ENCODE peak calls at places on chromosome 3, in ten cellular contexts. C is AG08396; O is B cell; P is GM23338; D is dermis blood vessel endothelial cell; Y is neuronal stem cell; A is hippocampal formation; G is activated T-helper 1 cell treated with anti-CD3 and anti-CD28 coated beads, Interleukin-12 subunit alpha, Interleukin-12 subunit beta, Interleukin-2, Interleukin-4 antibody, amounts not matched to agents 30 ng/mL and 10 ng/mL and 1 ng/mL, durations not matched to agents 14 hours and 24 hours and 36 hours; U is NCI-H2227 treated with DMSO at 0.1 percent for 48 hours; K is NCI-H345. S is an unnamed sample.

GRCh38 chr3:58078610-58079009 is 70.4 kb downstream of the FLNB start:
- DNase-seq in C (no peak), O (no peak), P (no peak), D (no peak), Y (no peak), A (no peak), G (no peak), U (no peak), K (no peak), S (no peak)

GRCh38 chr3:195727596-195728195 is 6.9 kb downstream of the MUC20 start:
- DNase-seq in C (no peak), O (no peak), P (no peak), D (no peak), Y (no peak), A (no peak), G (no peak), U (no peak), K (no peak), S (no peak)

GRCh38 chr3:188296761-188297689 is 143.1 kb downstream of the LPP start:
- DNase-seq in C (no peak), O (peak), P (no peak), D (peak), Y (no peak), A (no peak), G (no peak), U (no peak), K (no peak), S (no peak)

GRCh38 chr3:82055792-82056191 is 294.3 kb upstream of the GBE1 start:
- DNase-seq in C (no peak), O (no peak), P (no peak), D (peak), Y (no peak), A (no peak), G (no peak), U (no peak), K (no peak), S (no peak)

GRCh38 chr3:177144922-177145321 is 52.4 kb downstream of the TBL1XR1 start:
- DNase-seq in C (no peak), O (peak), P (no peak), D (peak), Y (no peak), A (no peak), G (peak), U (no peak), K (no peak), S (no peak)

GRCh38 chr3:72661115-72661457 is 187.2 kb downstream of the SHQ1 start:
- DNase-seq in C (peak), O (no peak), P (no peak), D (peak), Y (no peak), A (no peak), G (no peak), U (no peak), K (peak), S (no peak)

GRCh38 chr3:64612082-64612860 is 75.5 kb downstream of the ADAMTS9 start:
- DNase-seq in C (peak), O (no peak), P (no peak), D (no peak), Y (no peak), A (no peak), G (no peak), U (peak), K (no peak), S (no peak)

GRCh38 chr3:181568248-181568647 is 143.5 kb upstream of the SOX2 start:
- DNase-seq in C (no peak), O (no peak), P (no peak), D (no peak), Y (no peak), A (no peak), G (no peak), U (no peak), K (no peak), S (no peak)

GRCh38 chr3:158991146-158991705 is 189.4 kb downstream of the MFSD1 start:
- DNase-seq in C (no peak), O (no peak), P (peak), D (no peak), Y (no peak), A (no peak), G (no peak), U (no peak), K (peak), S (no peak)

GRCh38 chr3:56879453-56880224 is 77.9 kb upstream of the ARHGEF3 start:
- DNase-seq in C (peak), O (no peak), P (no peak), D (peak), Y (no peak), A (no peak), G (no peak), U (no peak), K (no peak), S (no peak)

GRCh38 chr3:129975332-129976090 is 991 bp downstream of the TRH start:
- DNase-seq in C (peak), O (no peak), P (peak), D (peak), Y (no peak), A (no peak), G (no peak), U (no peak), K (no peak), S (no peak)

GRCh38 chr3:30502742-30503073 is 103.7 kb upstream of the TGFBR2 start:
- DNase-seq in C (no peak), O (peak), P (no peak), D (no peak), Y (no peak), A (no peak), G (no peak), U (no peak), K (no peak), S (no peak)

GRCh38 chr3:58487140-58487886 is 4.6 kb upstream of the KCTD6 start:
- DNase-seq in C (peak), O (no peak), P (no peak), D (peak), Y (no peak), A (no peak), G (no peak), U (no peak), K (no peak), S (no peak)

GRCh38 chr3:32569540-32570425 is 875 bp downstream of the DYNC1LI1 start:
- DNase-seq in C (no peak), O (peak), P (peak), D (peak), Y (peak), A (peak), G (peak), U (peak), K (peak), S (peak)

GRCh38 chr3:54965746-54966145 is 37.9 kb upstream of the LRTM1 start:
- DNase-seq in C (peak), O (no peak), P (no peak), D (no peak), Y (no peak), A (no peak), G (no peak), U (no peak), K (no peak), S (no peak)

GRCh38 chr3:143138948-143139347 is 19.4 kb downstream of the CHST2 start:
- DNase-seq in C (no peak), O (no peak), P (no peak), D (no peak), Y (no peak), A (no peak), G (no peak), U (no peak), K (no peak), S (no peak)

GRCh38 chr3:129694228-129694627 is 87.8 kb upstream of the PLXND1 start:
- DNase-seq in C (no peak), O (no peak), P (peak), D (no peak), Y (no peak), A (no peak), G (no peak), U (no peak), K (no peak), S (no peak)

GRCh38 chr3:61381745-61382392 is 130.6 kb upstream of the FHIT start:
- DNase-seq in C (peak), O (no peak), P (peak), D (peak), Y (no peak), A (peak), G (no peak), U (no peak), K (peak), S (peak)

GRCh38 chr3:16670191-16670590 is 65.0 kb upstream of the DAZL start:
- DNase-seq in C (no peak), O (no peak), P (peak), D (no peak), Y (no peak), A (no peak), G (no peak), U (no peak), K (no peak), S (no peak)

GRCh38 chr3:176906046-176906905 is 291.0 kb downstream of the TBL1XR1 start:
- DNase-seq in C (no peak), O (no peak), P (peak), D (peak), Y (no peak), A (no peak), G (no peak), U (peak), K (peak), S (no peak)

GRCh38 chr3:88002448-88002847 is 56.4 kb downstream of the CGGBP1 start:
- DNase-seq in C (no peak), O (no peak), P (no peak), D (no peak), Y (no peak), A (no peak), G (no peak), U (no peak), K (no peak), S (no peak)

GRCh38 chr3:79297242-79297641 is 470.6 kb downstream of the ROBO1 start:
- DNase-seq in C (peak), O (no peak), P (peak), D (peak), Y (no peak), A (no peak), G (no peak), U (peak), K (peak), S (no peak)

GRCh38 chr3:62669161-62669560 is 206.1 kb downstream of the CADPS start:
- DNase-seq in C (no peak), O (no peak), P (no peak), D (no peak), Y (no peak), A (no peak), G (no peak), U (no peak), K (no peak), S (no peak)

GRCh38 chr3:5095879-5096278 is 26.2 kb upstream of the ARL8B start:
- DNase-seq in C (peak), O (no peak), P (peak), D (peak), Y (peak), A (no peak), G (no peak), U (no peak), K (no peak), S (no peak)

GRCh38 chr3:77707271-77707670 is 667.4 kb downstream of the ROBO2 start:
- DNase-seq in C (no peak), O (no peak), P (no peak), D (no peak), Y (no peak), A (no peak), G (no peak), U (no peak), K (no peak), S (no peak)